ENCODE peak calls at places on chromosomes 3 and 15, in ten cellular contexts. One of them, this sample, is unnamed.

GRCh38 chr3:126932188-126932931 is 50.6 kb upstream of the PLXNA1 start:
- DNase-seq in naive thymus-derived CD8-positive, alpha-beta T cell: no peak
- DNase-seq in NCI-H1417: no peak
- DNase-seq in iris pigment epithelial cell: peak
- DNase-seq in mesothelial cell of epicardium: no peak
- DNase-seq in NCI-H1092 treated with DMSO at 0.1 percent for 48 hours: no peak
- DNase-seq in cardiac fibroblast: peak
- DNase-seq in activated T-helper 9 cell treated with anti-CD3 and anti-CD28 coated beads, Interleukin-2, amount 50 U/mL, for 16 hours: no peak
- DNase-seq in activated gamma-delta T cell treated with Interleukin-2 at 50 U/mL for 16 hours: no peak
- DNase-seq in activated CD4-positive, alpha-beta T cell treated with anti-CD3 and anti-CD28 coated beads for 1 hour: no peak
- DNase-seq in this sample: no peak

GRCh38 chr3:183188895-183189462 is 26.4 kb upstream of the LAMP3 start:
- DNase-seq in iris pigment epithelial cell: peak
- DNase-seq in mesothelial cell of epicardium: no peak
- DNase-seq in activated gamma-delta T cell treated with Interleukin-2 at 50 U/mL for 16 hours: peak
- DNase-seq in activated CD4-positive, alpha-beta T cell treated with anti-CD3 and anti-CD28 coated beads for 1 hour: no peak
- DNase-seq in activated T-helper 9 cell treated with anti-CD3 and anti-CD28 coated beads, Interleukin-2, amount 50 U/mL, for 16 hours: no peak
- DNase-seq in NCI-H1092 treated with DMSO at 0.1 percent for 48 hours: no peak
- DNase-seq in NCI-H1417: peak
- DNase-seq in cardiac fibroblast: peak
- DNase-seq in naive thymus-derived CD8-positive, alpha-beta T cell: peak
- DNase-seq in this sample: no peak

GRCh38 chr3:136120373-136121348 is 75.5 kb downstream of the MSL2 start:
- DNase-seq in activated T-helper 9 cell treated with anti-CD3 and anti-CD28 coated beads, Interleukin-2, amount 50 U/mL, for 16 hours: no peak
- DNase-seq in cardiac fibroblast: peak
- DNase-seq in iris pigment epithelial cell: peak
- DNase-seq in naive thymus-derived CD8-positive, alpha-beta T cell: no peak
- DNase-seq in activated CD4-positive, alpha-beta T cell treated with anti-CD3 and anti-CD28 coated beads for 1 hour: no peak
- DNase-seq in NCI-H1092 treated with DMSO at 0.1 percent for 48 hours: no peak
- DNase-seq in NCI-H1417: no peak
- DNase-seq in mesothelial cell of epicardium: no peak
- DNase-seq in activated gamma-delta T cell treated with Interleukin-2 at 50 U/mL for 16 hours: no peak
- DNase-seq in this sample: no peak

GRCh38 chr3:160454995-160455394 is 5.4 kb upstream of the TRIM59 start:
- DNase-seq in activated gamma-delta T cell treated with Interleukin-2 at 50 U/mL for 16 hours: no peak
- DNase-seq in NCI-H1417: peak
- DNase-seq in activated T-helper 9 cell treated with anti-CD3 and anti-CD28 coated beads, Interleukin-2, amount 50 U/mL, for 16 hours: no peak
- DNase-seq in cardiac fibroblast: no peak
- DNase-seq in activated CD4-positive, alpha-beta T cell treated with anti-CD3 and anti-CD28 coated beads for 1 hour: no peak
- DNase-seq in NCI-H1092 treated with DMSO at 0.1 percent for 48 hours: peak
- DNase-seq in iris pigment epithelial cell: no peak
- DNase-seq in mesothelial cell of epicardium: no peak
- DNase-seq in naive thymus-derived CD8-positive, alpha-beta T cell: no peak
- DNase-seq in this sample: no peak

GRCh38 chr3:69008980-69009379 is 4.5 kb downstream of the EOGT start:
- DNase-seq in iris pigment epithelial cell: no peak
- DNase-seq in NCI-H1092 treated with DMSO at 0.1 percent for 48 hours: no peak
- DNase-seq in naive thymus-derived CD8-positive, alpha-beta T cell: no peak
- DNase-seq in cardiac fibroblast: peak
- DNase-seq in activated gamma-delta T cell treated with Interleukin-2 at 50 U/mL for 16 hours: no peak
- DNase-seq in NCI-H1417: no peak
- DNase-seq in activated T-helper 9 cell treated with anti-CD3 and anti-CD28 coated beads, Interleukin-2, amount 50 U/mL, for 16 hours: no peak
- DNase-seq in mesothelial cell of epicardium: no peak
- DNase-seq in activated CD4-positive, alpha-beta T cell treated with anti-CD3 and anti-CD28 coated beads for 1 hour: no peak
- DNase-seq in this sample: no peak

GRCh38 chr3:96719921-96720320 is 94.5 kb upstream of the EPHA6 start:
- DNase-seq in cardiac fibroblast: no peak
- DNase-seq in iris pigment epithelial cell: no peak
- DNase-seq in mesothelial cell of epicardium: no peak
- DNase-seq in naive thymus-derived CD8-positive, alpha-beta T cell: no peak
- DNase-seq in NCI-H1417: no peak
- DNase-seq in NCI-H1092 treated with DMSO at 0.1 percent for 48 hours: no peak
- DNase-seq in activated CD4-positive, alpha-beta T cell treated with anti-CD3 and anti-CD28 coated beads for 1 hour: no peak
- DNase-seq in activated gamma-delta T cell treated with Interleukin-2 at 50 U/mL for 16 hours: no peak
- DNase-seq in activated T-helper 9 cell treated with anti-CD3 and anti-CD28 coated beads, Interleukin-2, amount 50 U/mL, for 16 hours: no peak
- DNase-seq in this sample: no peak

GRCh38 chr15:58065445-58066041 is at the start of gene ALDH1A2:
- DNase-seq in activated gamma-delta T cell treated with Interleukin-2 at 50 U/mL for 16 hours: no peak
- DNase-seq in activated CD4-positive, alpha-beta T cell treated with anti-CD3 and anti-CD28 coated beads for 1 hour: no peak
- DNase-seq in NCI-H1417: no peak
- DNase-seq in naive thymus-derived CD8-positive, alpha-beta T cell: no peak
- DNase-seq in activated T-helper 9 cell treated with anti-CD3 and anti-CD28 coated beads, Interleukin-2, amount 50 U/mL, for 16 hours: no peak
- DNase-seq in NCI-H1092 treated with DMSO at 0.1 percent for 48 hours: no peak
- DNase-seq in mesothelial cell of epicardium: peak
- DNase-seq in cardiac fibroblast: peak
- DNase-seq in iris pigment epithelial cell: no peak
- DNase-seq in this sample: peak

GRCh38 chr3:44337253-44337652 is 1.3 kb upstream of the TCAIM start:
- DNase-seq in NCI-H1417: no peak
- DNase-seq in activated CD4-positive, alpha-beta T cell treated with anti-CD3 and anti-CD28 coated beads for 1 hour: no peak
- DNase-seq in iris pigment epithelial cell: no peak
- DNase-seq in cardiac fibroblast: peak
- DNase-seq in naive thymus-derived CD8-positive, alpha-beta T cell: no peak
- DNase-seq in mesothelial cell of epicardium: no peak
- DNase-seq in activated T-helper 9 cell treated with anti-CD3 and anti-CD28 coated beads, Interleukin-2, amount 50 U/mL, for 16 hours: no peak
- DNase-seq in NCI-H1092 treated with DMSO at 0.1 percent for 48 hours: no peak
- DNase-seq in activated gamma-delta T cell treated with Interleukin-2 at 50 U/mL for 16 hours: no peak
- DNase-seq in this sample: no peak

GRCh38 chr3:141294848-141295247 is 63.2 kb downstream of the PXYLP1 start:
- DNase-seq in naive thymus-derived CD8-positive, alpha-beta T cell: no peak
- DNase-seq in NCI-H1092 treated with DMSO at 0.1 percent for 48 hours: no peak
- DNase-seq in activated gamma-delta T cell treated with Interleukin-2 at 50 U/mL for 16 hours: no peak
- DNase-seq in activated CD4-positive, alpha-beta T cell treated with anti-CD3 and anti-CD28 coated beads for 1 hour: no peak
- DNase-seq in iris pigment epithelial cell: peak
- DNase-seq in mesothelial cell of epicardium: no peak
- DNase-seq in NCI-H1417: no peak
- DNase-seq in cardiac fibroblast: peak
- DNase-seq in activated T-helper 9 cell treated with anti-CD3 and anti-CD28 coated beads, Interleukin-2, amount 50 U/mL, for 16 hours: no peak
- DNase-seq in this sample: no peak

GRCh38 chr15:41999290-42000285 is 21.3 kb downstream of the PLA2G4E start:
- DNase-seq in NCI-H1092 treated with DMSO at 0.1 percent for 48 hours: no peak
- DNase-seq in activated gamma-delta T cell treated with Interleukin-2 at 50 U/mL for 16 hours: no peak
- DNase-seq in activated CD4-positive, alpha-beta T cell treated with anti-CD3 and anti-CD28 coated beads for 1 hour: no peak
- DNase-seq in activated T-helper 9 cell treated with anti-CD3 and anti-CD28 coated beads, Interleukin-2, amount 50 U/mL, for 16 hours: no peak
- DNase-seq in mesothelial cell of epicardium: no peak
- DNase-seq in naive thymus-derived CD8-positive, alpha-beta T cell: no peak
- DNase-seq in NCI-H1417: no peak
- DNase-seq in iris pigment epithelial cell: no peak
- DNase-seq in cardiac fibroblast: no peak
- DNase-seq in this sample: no peak

GRCh38 chr15:34609658-34610057 is 26.2 kb upstream of the GOLGA8B start:
- DNase-seq in iris pigment epithelial cell: no peak
- DNase-seq in activated CD4-positive, alpha-beta T cell treated with anti-CD3 and anti-CD28 coated beads for 1 hour: no peak
- DNase-seq in activated gamma-delta T cell treated with Interleukin-2 at 50 U/mL for 16 hours: no peak
- DNase-seq in cardiac fibroblast: no peak
- DNase-seq in activated T-helper 9 cell treated with anti-CD3 and anti-CD28 coated beads, Interleukin-2, amount 50 U/mL, for 16 hours: no peak
- DNase-seq in NCI-H1092 treated with DMSO at 0.1 percent for 48 hours: no peak
- DNase-seq in NCI-H1417: no peak
- DNase-seq in naive thymus-derived CD8-positive, alpha-beta T cell: peak
- DNase-seq in mesothelial cell of epicardium: no peak
- DNase-seq in this sample: no peak